ENCODE peak calls at places on chromosomes 6 and 20, in seven cellular contexts. M is trophoblast cell, G is IMR-90, U is neuronal stem cell, W is mesendoderm, C is mesenchymal stem cell, V is H9. A is an unnamed sample.

GRCh38 chr20:20594171-20594530 is 118.3 kb downstream of the RALGAPA2 start:
- DNase-seq in M (peak; percentile 66), G (peak; percentile 50), U (peak; percentile 5), W (peak; percentile 29), C (peak; percentile 49), V (no peak), A (no peak)

GRCh38 chr6:170367241-170367640 is 60.7 kb downstream of the FAM120B start:
- DNase-seq in M (no peak), G (peak; percentile 14), U (no peak), W (no peak), C (no peak), V (no peak), A (no peak)

GRCh38 chr20:53628076-53628475 is 34.4 kb upstream of the ZNF217 start:
- DNase-seq in M (no peak), G (no peak), U (no peak), W (no peak), C (no peak), V (no peak), A (no peak)

GRCh38 chr20:51409192-51409875 is 133.2 kb downstream of the NFATC2 start:
- DNase-seq in M (no peak), G (no peak), U (no peak), W (no peak), C (no peak), V (no peak), A (no peak)

GRCh38 chr6:15425947-15426346 is 180.1 kb downstream of the JARID2 start:
- DNase-seq in M (no peak), G (no peak), U (no peak), W (no peak), C (no peak), V (no peak), A (no peak)

GRCh38 chr6:126038234-126038633 is 51.9 kb downstream of the TRMT11 start:
- DNase-seq in M (no peak), G (no peak), U (no peak), W (no peak), C (no peak), V (no peak), A (no peak)

GRCh38 chr20:14477125-14477524 is 139.7 kb upstream of the FLRT3 start:
- DNase-seq in M (no peak), G (peak; percentile 73), U (no peak), W (no peak), C (peak; percentile 5), V (no peak), A (no peak)

GRCh38 chr6:70241031-70241430 is 61.9 kb downstream of the COL9A1 start:
- DNase-seq in M (no peak), G (no peak), U (no peak), W (no peak), C (peak; percentile 11), V (no peak), A (no peak)

GRCh38 chr6:116217069-116217468 is 36.8 kb downstream of the TSPYL4 start:
- DNase-seq in M (peak; percentile 81), G (peak; percentile 52), U (no peak), W (peak; percentile 47), C (peak; percentile 64), V (no peak), A (no peak)

GRCh38 chr6:5998741-5999687 is 7.7 kb downstream of the NRN1 start:
- DNase-seq in M (no peak), G (no peak), U (no peak), W (peak; percentile 65), C (no peak), V (peak; percentile 68), A (no peak)

GRCh38 chr20:31606928-31607639 is 2.0 kb downstream of the ID1 start:
- DNase-seq in M (peak; percentile 81), G (peak; percentile 67), U (no peak), W (peak; percentile 92), C (peak; percentile 95), V (peak; percentile 69), A (no peak)

GRCh38 chr20:58006346-58007316 is 221.8 kb downstream of the ANKRD60 start:
- DNase-seq in M (no peak), G (no peak), U (no peak), W (no peak), C (no peak), V (no peak), A (no peak)

GRCh38 chr6:7146079-7146828 is 38.5 kb downstream of the RREB1 start:
- DNase-seq in M (peak; percentile 36), G (peak; percentile 80), U (no peak), W (peak; percentile 58), C (peak; percentile 79), V (no peak), A (no peak)

GRCh38 chr20:61608275-61609085 is 356.4 kb downstream of the CDH4 start:
- DNase-seq in M (peak; percentile 34), G (peak; percentile 31), U (peak; percentile 68), W (peak; percentile 60), C (peak; percentile 18), V (peak; percentile 57), A (peak; percentile 65)

GRCh38 chr6:14601490-14601889 is 483.9 kb downstream of the CD83 start:
- DNase-seq in M (no peak), G (no peak), U (no peak), W (no peak), C (no peak), V (no peak), A (peak; percentile 33)

GRCh38 chr20:4192378-4193048 is 177.2 kb upstream of the RNF24 start:
- DNase-seq in M (no peak), G (no peak), U (no peak), W (no peak), C (no peak), V (no peak), A (no peak)

GRCh38 chr20:4193053-4193452 is 177.7 kb upstream of the RNF24 start:
- DNase-seq in M (no peak), G (no peak), U (no peak), W (no peak), C (no peak), V (no peak), A (no peak)

GRCh38 chr20:4190792-4191519 is 175.6 kb upstream of the RNF24 start:
- DNase-seq in M (no peak), G (no peak), U (no peak), W (no peak), C (no peak), V (no peak), A (no peak)

GRCh38 chr20:4187147-4187546 is 171.8 kb upstream of the RNF24 start:
- DNase-seq in M (no peak), G (no peak), U (no peak), W (no peak), C (no peak), V (no peak), A (no peak)

DNA sequence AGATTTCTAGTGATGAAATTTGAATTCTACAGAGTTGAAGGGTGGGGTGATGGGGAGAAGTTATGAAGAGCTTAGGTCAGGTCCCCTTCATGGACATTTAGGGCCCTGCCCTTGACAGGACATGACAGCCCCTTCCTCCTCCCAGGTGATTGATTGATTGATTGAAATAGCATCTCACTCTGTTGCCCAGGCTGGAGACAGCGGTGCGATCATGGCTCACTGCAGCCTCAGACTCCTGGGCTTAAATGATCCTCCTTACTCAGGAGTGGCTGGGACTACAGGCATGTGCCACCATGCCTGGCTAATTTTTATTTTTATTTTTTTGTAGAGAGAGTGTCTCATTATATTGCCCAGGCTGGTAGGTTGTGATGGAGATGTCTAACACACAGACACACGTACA is 174.0 kb upstream of the RNF24 start:
- DNase-seq in M (no peak), G (no peak), U (no peak), W (no peak), C (no peak), V (no peak), A (no peak)
- H3K18ac ChIP-seq in M (no peak overlapping the region), G (no peak overlapping the region), U (no peak overlapping the region), W (no peak overlapping the region), C (no peak overlapping the region), V (no peak overlapping the region), A (no peak overlapping the region)

DNA sequence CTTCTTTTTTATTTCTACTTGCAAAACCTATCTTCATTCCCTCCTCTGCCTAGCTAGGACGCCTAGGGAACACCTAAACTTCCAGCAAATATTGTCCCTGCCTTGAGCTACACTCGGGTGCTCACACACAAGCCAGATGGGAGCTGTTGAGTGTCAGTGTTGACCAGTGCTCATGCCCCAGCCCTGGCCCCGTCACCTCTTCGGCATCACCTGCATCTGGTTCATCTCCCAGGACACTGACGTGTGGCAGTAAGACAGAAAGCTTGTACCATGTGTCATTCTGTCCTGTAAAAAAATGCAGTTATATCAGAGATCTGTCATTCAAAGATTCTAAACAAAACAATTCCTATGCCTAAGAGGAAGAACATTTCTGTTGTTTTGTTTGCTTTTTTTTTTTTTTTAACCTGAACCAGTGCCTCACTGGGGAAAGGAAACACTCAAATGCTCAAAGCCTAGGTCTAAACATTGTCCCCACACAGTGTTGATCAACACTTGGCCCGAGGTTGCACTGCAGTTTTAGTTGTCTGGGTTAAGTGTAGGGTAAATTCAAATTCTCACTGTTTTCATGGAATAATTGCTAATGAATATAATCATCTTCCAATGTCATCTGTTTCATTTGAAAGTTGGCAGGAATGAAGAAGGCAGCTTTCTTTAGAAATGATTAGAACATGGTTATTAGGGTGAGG is 102.7 kb upstream of the SASH1 start:
- DNase-seq in M (peak; percentile 97), G (no peak), U (no peak), W (no peak), C (peak; percentile 43), V (no peak), A (no peak)
- H3K18ac ChIP-seq in M (no peak overlapping the region), G (peak overlapping the region; percentile 63), U (no peak overlapping the region), W (no peak overlapping the region), C (no peak overlapping the region), V (no peak overlapping the region), A (no peak overlapping the region)

GRCh38 chr6:112683106-112683505 is 336.0 kb downstream of the RFPL4B start:
- DNase-seq in M (no peak), G (no peak), U (no peak), W (no peak), C (no peak), V (no peak), A (no peak)

GRCh38 chr6:112683926-112684325 is 336.8 kb downstream of the RFPL4B start:
- DNase-seq in M (no peak), G (peak; percentile 95), U (no peak), W (no peak), C (peak; percentile 71), V (no peak), A (no peak)

GRCh38 chr6:112680076-112680475 is 332.9 kb downstream of the RFPL4B start:
- DNase-seq in M (no peak), G (peak; percentile 24), U (no peak), W (no peak), C (no peak), V (no peak), A (no peak)

GRCh38 chr6:112682088-112682487 is 335.0 kb downstream of the RFPL4B start:
- DNase-seq in M (no peak), G (no peak), U (no peak), W (no peak), C (no peak), V (no peak), A (no peak)
- H3K18ac ChIP-seq in M (no peak overlapping the region), G (peak overlapping the region; percentile 60), U (no peak overlapping the region), W (no peak overlapping the region), C (no peak overlapping the region), V (no peak overlapping the region), A (no peak overlapping the region)

DNA sequence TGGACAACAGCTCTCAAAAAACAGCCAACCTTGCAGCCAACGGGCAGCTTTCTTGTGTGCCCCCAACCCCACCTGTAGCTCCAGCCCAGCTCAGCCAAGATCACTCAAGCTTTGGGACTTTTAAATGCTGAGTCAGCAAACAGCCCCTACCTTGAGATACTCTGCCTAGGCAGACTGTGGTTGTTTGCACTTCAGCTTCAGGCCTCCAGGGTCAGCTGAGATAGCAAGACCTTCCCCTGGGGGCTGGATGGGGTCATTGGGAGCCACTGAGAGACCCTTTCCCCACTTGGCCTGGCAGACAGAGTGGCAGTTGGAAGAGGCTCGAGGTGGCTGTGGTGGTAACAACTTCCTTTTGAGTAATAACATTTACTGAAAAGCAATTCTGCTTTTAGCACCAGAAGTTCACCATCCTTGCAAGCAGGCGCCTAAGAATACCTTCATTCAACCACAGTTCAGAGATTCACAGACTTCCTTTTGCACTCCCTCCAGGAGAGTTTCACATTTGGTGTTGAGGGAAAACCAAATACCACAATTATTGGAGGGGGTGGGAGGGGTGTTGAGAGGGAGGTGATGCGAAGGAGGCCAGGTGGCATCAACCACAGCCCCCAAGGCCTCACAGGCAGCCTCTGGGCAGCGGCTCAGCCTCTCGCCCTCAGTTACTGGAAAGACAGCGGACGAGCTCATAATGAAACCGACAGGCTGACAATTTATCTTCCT is 148.0 kb downstream of the CEBPB start:
- DNase-seq in M (no peak), G (peak; percentile 23), U (no peak), W (peak; percentile 72), C (peak; percentile 51), V (peak; percentile 58), A (no peak)
- H3K18ac ChIP-seq in M (no peak overlapping the region), G (peak overlapping the region; percentile 30), U (no peak overlapping the region), W (no peak overlapping the region), C (peak overlapping the region; percentile 81), V (no peak overlapping the region), A (no peak overlapping the region)

A was measured in H1.